ENCODE peak calls at places on chromosomes 1 and 21, in nine cellular contexts. W, R, I, J, S, H, T, G and Y are unnamed samples.

GRCh38 chr1:204714861-204715511 is 29.4 kb upstream of the LRRN2 start:
- DNase-seq in W (no peak), R (peak), I (no peak), J (peak), S (no peak), H (no peak), T (no peak), G (no peak), Y (no peak)

GRCh38 chr21:37204580-37204979 is 62.6 kb downstream of the VPS26C start:
- DNase-seq in W (no peak), R (no peak), I (peak), J (no peak), S (no peak), H (no peak), T (no peak), G (no peak), Y (no peak)

GRCh38 chr1:63718464-63719075 is 55.2 kb upstream of the ROR1 start:
- DNase-seq in W (no peak), R (no peak), I (peak), J (no peak), S (no peak), H (no peak), T (peak), G (no peak), Y (no peak)

GRCh38 chr1:218890436-218890835 is 283.2 kb upstream of the LYPLAL1 start:
- DNase-seq in W (no peak), R (no peak), I (no peak), J (peak), S (no peak), H (no peak), T (no peak), G (no peak), Y (no peak)

GRCh38 chr1:10292188-10292587 is 81.8 kb downstream of the KIF1B start:
- DNase-seq in W (no peak), R (no peak), I (no peak), J (no peak), S (no peak), H (no peak), T (no peak), G (no peak), Y (no peak)

GRCh38 chr1:116824631-116825399 is 70.6 kb downstream of the CD2 start:
- DNase-seq in W (no peak), R (no peak), I (no peak), J (no peak), S (no peak), H (no peak), T (peak), G (no peak), Y (no peak)

GRCh38 chr21:26072891-26073615 is 97.5 kb downstream of the APP start:
- DNase-seq in W (no peak), R (no peak), I (peak), J (no peak), S (no peak), H (peak), T (no peak), G (no peak), Y (no peak)

GRCh38 chr1:8864713-8865397 is 13.6 kb downstream of the ENO1 start:
- DNase-seq in W (no peak), R (no peak), I (no peak), J (no peak), S (no peak), H (no peak), T (no peak), G (no peak), Y (no peak)

GRCh38 chr1:18922848-18923475 is 20.6 kb upstream of the ALDH4A1 start:
- DNase-seq in W (no peak), R (no peak), I (no peak), J (no peak), S (no peak), H (no peak), T (no peak), G (no peak), Y (no peak)

GRCh38 chr1:162905759-162906158 is 44.8 kb upstream of the CCDC190 start:
- DNase-seq in W (no peak), R (no peak), I (peak), J (no peak), S (no peak), H (peak), T (no peak), G (no peak), Y (no peak)

GRCh38 chr1:27536767-27537166 is 46.8 kb upstream of the WASF2 start:
- DNase-seq in W (peak), R (peak), I (peak), J (peak), S (no peak), H (no peak), T (peak), G (peak), Y (no peak)

GRCh38 chr1:199265319-199265718 is 626.5 kb downstream of the PTPRC start:
- DNase-seq in W (no peak), R (no peak), I (peak), J (no peak), S (no peak), H (no peak), T (no peak), G (no peak), Y (no peak)

GRCh38 chr1:243435824-243436223 is 180.0 kb downstream of the SDCCAG8 start:
- DNase-seq in W (no peak), R (no peak), I (no peak), J (no peak), S (no peak), H (no peak), T (no peak), G (no peak), Y (no peak)

GRCh38 chr21:25563399-25564116 is 43.7 kb downstream of the MRPL39 start:
- DNase-seq in W (no peak), R (no peak), I (peak), J (no peak), S (no peak), H (no peak), T (no peak), G (no peak), Y (no peak)

GRCh38 chr1:211639500-211640361 is 35.7 kb downstream of the NEK2 start:
- DNase-seq in W (no peak), R (no peak), I (peak), J (no peak), S (no peak), H (peak), T (no peak), G (no peak), Y (peak)

GRCh38 chr1:15186846-15187151 is 33.3 kb downstream of the TMEM51 start:
- DNase-seq in W (no peak), R (no peak), I (no peak), J (peak), S (no peak), H (no peak), T (peak), G (no peak), Y (peak)

GRCh38 chr1:47432071-47433036 is 5.5 kb upstream of the FOXD2 start:
- DNase-seq in W (peak), R (peak), I (peak), J (peak), S (peak), H (no peak), T (peak), G (peak), Y (peak)

GRCh38 chr21:32412998-32413504 is 545 bp downstream of the EVA1C start:
- DNase-seq in W (peak), R (no peak), I (peak), J (no peak), S (peak), H (no peak), T (peak), G (peak), Y (peak)

GRCh38 chr1:18957532-18958295 is 1.2 kb upstream of the IFFO2 start:
- DNase-seq in W (no peak), R (no peak), I (no peak), J (no peak), S (no peak), H (no peak), T (no peak), G (no peak), Y (no peak)

GRCh38 chr1:17128361-17128760 is 9.1 kb upstream of the PADI2 start:
- DNase-seq in W (no peak), R (peak), I (peak), J (no peak), S (no peak), H (peak), T (no peak), G (no peak), Y (no peak)

GRCh38 chr1:102498929-102499328 is 502.2 kb upstream of the OLFM3 start:
- DNase-seq in W (no peak), R (no peak), I (no peak), J (no peak), S (no peak), H (no peak), T (no peak), G (no peak), Y (no peak)

GRCh38 chr1:111747282-111747734 is 8.1 kb upstream of the INKA2 start:
- DNase-seq in W (no peak), R (peak), I (peak), J (peak), S (no peak), H (no peak), T (peak), G (peak), Y (no peak)

GRCh38 chr1:19644761-19645543 is 841 bp downstream of the NBL1 start:
- DNase-seq in W (no peak), R (peak), I (no peak), J (peak), S (no peak), H (no peak), T (peak), G (no peak), Y (no peak)

GRCh38 chr1:243268751-243269460 is 13.1 kb downstream of the SDCCAG8 start:
- DNase-seq in W (no peak), R (peak), I (peak), J (peak), S (no peak), H (no peak), T (no peak), G (no peak), Y (no peak)

GRCh38 chr1:114758251-114758832 is 558 bp upstream of the CSDE1 start:
- DNase-seq in W (no peak), R (no peak), I (no peak), J (no peak), S (no peak), H (no peak), T (no peak), G (no peak), Y (no peak)

GRCh38 chr1:63643926-63644325 is 50.7 kb downstream of the PGM1 start:
- DNase-seq in W (no peak), R (peak), I (no peak), J (no peak), S (no peak), H (no peak), T (peak), G (no peak), Y (no peak)

GRCh38 chr21:24844672-24845071 is 762.6 kb downstream of the MRPL39 start:
- DNase-seq in W (no peak), R (no peak), I (no peak), J (no peak), S (no peak), H (no peak), T (no peak), G (no peak), Y (no peak)

GRCh38 chr1:206098242-206098919 is 18.8 kb downstream of the AVPR1B start:
- DNase-seq in W (no peak), R (no peak), I (no peak), J (no peak), S (no peak), H (no peak), T (no peak), G (no peak), Y (no peak)

GRCh38 chr1:234545512-234546386 is 64.2 kb downstream of the IRF2BP2 start:
- DNase-seq in W (no peak), R (no peak), I (no peak), J (peak), S (no peak), H (no peak), T (peak), G (no peak), Y (no peak)

GRCh38 chr1:68313736-68314594 is 81.6 kb upstream of the WLS start:
- DNase-seq in W (no peak), R (peak), I (no peak), J (peak), S (no peak), H (no peak), T (no peak), G (no peak), Y (no peak)

GRCh38 chr1:2179283-2180013 is 15.1 kb downstream of the FAAP20 start:
- DNase-seq in W (no peak), R (no peak), I (no peak), J (no peak), S (no peak), H (no peak), T (no peak), G (no peak), Y (no peak)

GRCh38 chr1:66278260-66279046 is 255.5 kb upstream of the SGIP1 start:
- DNase-seq in W (no peak), R (no peak), I (no peak), J (no peak), S (no peak), H (no peak), T (no peak), G (no peak), Y (no peak)
- H3K4me3 ChIP-seq in W (no peak), R (no peak), I (no peak), J (no peak), S (no peak), H (no peak), T (no peak), G (no peak), Y (no peak)

DNA sequence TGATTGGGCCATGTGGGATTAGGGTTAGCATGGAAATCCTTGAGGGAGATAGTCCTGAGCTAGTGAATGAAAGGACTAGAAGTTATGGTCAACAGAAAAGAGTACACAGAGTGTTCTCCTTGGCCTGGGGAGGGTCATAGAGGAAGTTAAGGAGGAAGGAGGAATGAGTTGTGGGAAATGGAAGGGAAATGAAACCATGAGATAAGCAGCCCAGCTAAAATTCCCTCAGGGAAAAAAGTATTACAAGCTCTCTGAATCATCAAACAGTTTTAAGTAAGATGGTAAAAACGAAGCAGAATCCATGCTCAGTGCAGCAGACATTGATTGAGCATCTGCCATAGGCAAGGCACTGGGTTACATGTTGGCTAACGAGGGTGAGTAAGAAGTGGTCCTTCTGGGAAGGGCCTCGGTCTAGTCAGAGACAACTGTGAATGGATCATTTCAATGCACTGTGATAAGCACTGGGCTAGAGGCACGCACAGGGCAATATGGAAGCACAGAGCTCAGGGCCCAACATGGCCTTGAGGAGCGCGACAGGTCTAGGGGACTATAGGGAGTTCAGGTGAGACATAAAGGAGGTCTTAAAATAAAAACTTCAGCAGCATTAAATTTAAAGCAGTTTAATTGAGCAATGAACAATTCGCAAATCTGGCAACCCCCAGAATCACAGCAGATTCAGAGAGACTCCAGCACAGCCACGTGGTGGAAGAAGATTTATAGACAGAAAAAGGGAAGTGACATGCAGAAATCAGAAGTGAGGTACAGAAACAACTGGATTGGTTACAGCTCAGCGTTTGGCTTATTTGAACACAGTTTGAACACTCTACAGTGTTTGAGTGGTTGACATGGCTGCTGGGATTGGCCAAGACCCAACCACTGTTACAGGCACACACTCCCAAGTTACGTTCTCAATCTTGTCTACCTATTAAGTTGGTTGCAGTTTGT is 219.5 kb downstream of the HLX start:
- DNase-seq in W (no peak), R (no peak), I (peak), J (no peak), S (no peak), H (no peak), T (no peak), G (no peak), Y (no peak)
- H3K4me3 ChIP-seq in W (no peak), R (no peak), I (no peak), J (no peak), S (no peak), H (no peak), T (no peak), G (no peak), Y (no peak)

GRCh38 chr1:91884459-91885290 is 1.3 kb downstream of the TGFBR3 start:
- DNase-seq in W (peak), R (peak), I (peak), J (peak), S (no peak), H (no peak), T (peak), G (peak), Y (peak)

GRCh38 chr1:91877574-91878208 is 8.3 kb downstream of the TGFBR3 start:
- DNase-seq in W (no peak), R (no peak), I (peak), J (no peak), S (no peak), H (no peak), T (no peak), G (no peak), Y (no peak)

GRCh38 chr1:91879739-91880138 is 6.2 kb downstream of the TGFBR3 start:
- DNase-seq in W (no peak), R (no peak), I (no peak), J (no peak), S (no peak), H (no peak), T (no peak), G (no peak), Y (no peak)

GRCh38 chr1:91883470-91883869 is 2.5 kb downstream of the TGFBR3 start:
- DNase-seq in W (no peak), R (peak), I (peak), J (no peak), S (no peak), H (no peak), T (no peak), G (no peak), Y (no peak)

DNA sequence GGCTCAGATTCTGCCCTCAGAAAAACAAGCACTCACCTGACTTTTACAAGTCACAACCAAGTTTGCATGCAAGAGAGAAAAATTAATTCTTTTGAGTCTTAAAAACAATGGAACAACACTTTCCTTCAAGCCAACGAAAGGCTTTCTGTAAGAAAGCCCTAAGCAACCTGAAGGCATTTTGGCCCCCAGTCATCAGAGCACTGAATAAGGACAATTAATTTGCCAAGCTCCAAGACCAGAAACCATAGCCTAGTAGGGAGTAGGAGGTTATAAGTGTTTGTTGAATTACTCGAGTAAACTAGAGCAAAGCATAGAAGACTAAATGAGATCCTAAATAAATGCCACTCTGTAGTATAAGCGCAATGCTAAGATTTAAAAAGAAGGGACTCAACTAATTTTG is 4.7 kb downstream of the TGFBR3 start:
- DNase-seq in W (no peak), R (no peak), I (no peak), J (no peak), S (no peak), H (no peak), T (no peak), G (no peak), Y (no peak)
- H3K4me3 ChIP-seq in W (no peak), R (no peak), I (no peak), J (no peak), S (no peak), H (no peak), T (no peak), G (no peak), Y (no peak)

DNA sequence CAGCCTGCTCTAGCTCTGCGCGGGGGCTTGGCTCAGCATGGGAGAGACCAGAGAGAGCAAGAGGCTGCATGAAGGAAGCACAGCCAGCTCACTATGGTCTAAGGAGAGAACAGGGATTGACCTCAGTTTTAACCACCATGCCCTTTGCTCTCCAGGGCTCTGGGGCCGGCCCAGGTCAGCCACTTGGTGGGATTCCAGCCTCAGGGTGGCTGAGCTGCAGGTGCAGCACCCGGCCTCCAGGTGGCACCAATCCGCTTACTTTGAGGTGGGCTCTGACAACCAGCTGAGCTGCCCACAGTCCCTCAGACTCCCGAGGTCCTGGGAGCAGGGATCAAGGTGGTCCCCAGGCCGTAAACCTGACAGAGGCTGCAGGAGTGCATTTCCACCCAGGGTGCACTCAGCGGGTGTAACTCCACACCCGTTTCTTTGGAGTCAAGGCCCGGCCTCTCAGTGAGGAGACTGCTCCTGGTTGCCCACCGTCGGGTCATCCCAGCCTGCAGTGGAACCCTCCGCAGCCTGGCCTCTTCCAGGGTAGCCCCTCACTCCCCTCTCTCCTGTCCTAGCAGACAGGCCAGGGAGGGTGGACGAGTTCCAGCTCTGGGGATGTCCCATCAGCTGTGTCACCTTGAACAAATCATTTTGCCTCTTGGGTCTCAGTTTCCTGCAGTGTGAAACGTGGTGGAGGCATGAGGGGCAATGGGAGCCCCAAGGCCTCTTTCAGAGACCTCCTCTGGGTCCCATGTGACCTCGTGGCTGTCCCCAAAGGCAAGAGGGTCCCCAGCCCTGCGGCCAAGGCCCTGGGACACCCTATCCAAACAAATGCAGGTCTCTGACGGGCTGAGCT is 607 bp upstream of the LGR6 start:
- DNase-seq in W (peak), R (peak), I (peak), J (peak), S (peak), H (no peak), T (peak), G (peak), Y (peak)
- H3K4me3 ChIP-seq in W (no peak), R (peak), I (no peak), J (peak), S (peak), H (no peak), T (no peak), G (no peak), Y (peak)

GRCh38 chr1:227335587-227336020 is 17.3 kb upstream of the CDC42BPA start:
- DNase-seq in W (no peak), R (no peak), I (no peak), J (no peak), S (no peak), H (no peak), T (no peak), G (no peak), Y (no peak)

GRCh38 chr1:227333423-227333822 is 15.1 kb upstream of the CDC42BPA start:
- DNase-seq in W (no peak), R (no peak), I (no peak), J (no peak), S (no peak), H (no peak), T (no peak), G (no peak), Y (no peak)

GRCh38 chr1:227328405-227329019 is 10.2 kb upstream of the CDC42BPA start:
- DNase-seq in W (no peak), R (no peak), I (no peak), J (no peak), S (no peak), H (no peak), T (no peak), G (no peak), Y (no peak)

GRCh38 chr1:227330279-227330678 is 12.0 kb upstream of the CDC42BPA start:
- DNase-seq in W (no peak), R (no peak), I (no peak), J (no peak), S (no peak), H (no peak), T (no peak), G (no peak), Y (no peak)

GRCh38 chr1:227330709-227331108 is 12.4 kb upstream of the CDC42BPA start:
- DNase-seq in W (no peak), R (no peak), I (no peak), J (no peak), S (no peak), H (no peak), T (no peak), G (no peak), Y (no peak)
- H3K4me3 ChIP-seq in W (no peak), R (no peak), I (no peak), J (no peak), S (no peak), H (no peak), T (no peak), G (no peak), Y (no peak)